ENCODE peak calls at places on chromosomes 7 and 10, in eight cellular contexts. Q is A549; T is activated T-cell treated with anti-CD3 and anti-CD28 coated beads, Interleukin-2, amount 50 U/mL, for 72 hours; S is memory B cell; C is renal cortical epithelial cell; X is ACHN; V is HuH-7.5; D is DMS153. K is an unnamed sample.

GRCh38 chr7:50262916-50263690 is 41.4 kb upstream of the IKZF1 start:
- DNase-seq in Q (no peak), T (no peak), S (no peak), C (peak), X (no peak), V (no peak), D (peak), K (no peak)

GRCh38 chr10:60901561-60902235 is 42.3 kb downstream of the RHOBTB1 start:
- DNase-seq in Q (no peak), T (no peak), S (no peak), C (no peak), X (no peak), V (no peak), D (peak), K (peak)

GRCh38 chr7:116969371-116969902 is 16.1 kb downstream of the ST7 start:
- DNase-seq in Q (no peak), T (no peak), S (no peak), C (peak), X (no peak), V (no peak), D (no peak), K (no peak)

GRCh38 chr7:121544726-121545125 is 148.6 kb upstream of the FAM3C start:
- DNase-seq in Q (peak), T (peak), S (no peak), C (peak), X (peak), V (no peak), D (no peak), K (no peak)

GRCh38 chr10:86755740-86756510 is 494 bp upstream of the BMPR1A start:
- DNase-seq in Q (peak), T (peak), S (peak), C (peak), X (peak), V (peak), D (peak), K (peak)

GRCh38 chr7:109476409-109476808 is 906.7 kb downstream of the DNAJB9 start:
- DNase-seq in Q (no peak), T (no peak), S (no peak), C (no peak), X (no peak), V (no peak), D (no peak), K (no peak)

GRCh38 chr10:9103301-9103700 is 1048.8 kb downstream of the GATA3 start:
- DNase-seq in Q (no peak), T (no peak), S (no peak), C (no peak), X (no peak), V (no peak), D (no peak), K (no peak)

GRCh38 chr7:67631496-67631895 is 634.9 kb downstream of the TYW1 start:
- DNase-seq in Q (no peak), T (no peak), S (no peak), C (no peak), X (no peak), V (no peak), D (no peak), K (no peak)

GRCh38 chr10:119028900-119029612 is 458 bp upstream of the NANOS1 start:
- DNase-seq in Q (peak), T (peak), S (peak), C (peak), X (peak), V (peak), D (peak), K (peak)

GRCh38 chr10:48772059-48772458 is 87.4 kb downstream of the WDFY4 start:
- DNase-seq in Q (no peak), T (no peak), S (no peak), C (no peak), X (no peak), V (no peak), D (no peak), K (no peak)